ENCODE peak calls at places on chromosomes 3 and 15, in four cellular contexts. F, I, T and L are unnamed samples.

GRCh38 chr3:52090131-52090548 is 33.8 kb upstream of the DUSP7 start:
- DNase-seq in T (no peak), I (no peak), F (no peak), L (no peak)

GRCh38 chr3:64354221-64354620 is 129.0 kb upstream of the PRICKLE2 start:
- DNase-seq in I (no peak), T (no peak), F (no peak), L (no peak)

GRCh38 chr3:8864570-8865350 is 95.3 kb upstream of the OXTR start:
- DNase-seq in T (no peak), F (no peak), I (no peak), L (no peak)

GRCh38 chr3:73669268-73669667 is 44.5 kb upstream of the PDZRN3 start:
- DNase-seq in I (no peak), T (no peak), F (no peak), L (no peak)

GRCh38 chr3:32882603-32883025 is 64.8 kb downstream of the TRIM71 start:
- DNase-seq in F (no peak), I (no peak), T (no peak), L (no peak)

GRCh38 chr3:130379274-130379673 is 33.8 kb downstream of the COL6A5 start:
- DNase-seq in F (no peak), T (no peak), I (no peak), L (no peak)

GRCh38 chr3:122245513-122246174 is 62.2 kb downstream of the CASR start:
- DNase-seq in I (no peak), F (no peak), T (no peak), L (no peak)

GRCh38 chr15:93165737-93166136 is 76.7 kb upstream of the RGMA start:
- DNase-seq in I (no peak), F (no peak), T (no peak), L (no peak)

GRCh38 chr3:188230962-188231361 is 77.0 kb downstream of the LPP start:
- DNase-seq in T (no peak), I (no peak), F (no peak), L (no peak)

GRCh38 chr3:138440596-138440995 is 6.2 kb downstream of the ESYT3 start:
- DNase-seq in F (no peak), T (no peak), I (no peak), L (no peak)

GRCh38 chr3:5250467-5251195 is 63.1 kb downstream of the EDEM1 start:
- DNase-seq in I (no peak), T (no peak), F (no peak), L (no peak)

GRCh38 chr3:132254076-132254755 is 63.0 kb upstream of the ACP3 start:
- DNase-seq in F (no peak), I (no peak), T (no peak), L (no peak)

GRCh38 chr3:99413504-99413903 is 224.9 kb upstream of the COL8A1 start:
- DNase-seq in T (no peak), F (no peak), I (no peak), L (no peak)